ENCODE peak calls at places on chromosome 2, in ten cellular contexts. I is heart right ventricle, G is psoas muscle, K is heart left ventricle, Q is upper lobe of right lung, R is A549, E is lung, A is PC-3, Y is Panc1, N is right lobe of liver. P is an unnamed sample.

GRCh38 chr2:165163771-165164170 is 40.1 kb downstream of the SCN3A start:
- ATAC-seq in A (no peak), R (no peak), Y (no peak), E (no peak), I (no peak), K (no peak), Q (no peak), N (no peak), G (no peak), P (no peak)

GRCh38 chr2:45018033-45018432 is 8.8 kb upstream of the SIX2 start:
- ATAC-seq in R (no peak), G (no peak), A (no peak), Y (no peak), K (no peak), I (no peak), Q (no peak), E (no peak), N (no peak), P (no peak)

GRCh38 chr2:75870654-75871137 is 160.0 kb upstream of the GCFC2 start:
- ATAC-seq in G (no peak), I (no peak), A (no peak), Y (no peak), N (peak; percentile 94), Q (no peak), R (no peak), K (no peak), E (no peak), P (no peak)

GRCh38 chr2:39380525-39381150 is 56.4 kb downstream of the MAP4K3 start:
- ATAC-seq in E (no peak), A (peak; percentile 45), G (peak; percentile 76), Q (no peak), Y (no peak), N (no peak), K (peak; percentile 47), R (peak; percentile 62), I (peak; percentile 48), P (peak; percentile 19)

GRCh38 chr2:60884795-60885194 is 3.4 kb downstream of the REL start:
- ATAC-seq in E (no peak), K (no peak), Q (no peak), R (no peak), A (no peak), G (no peak), Y (no peak), N (no peak), I (no peak), P (no peak)

GRCh38 chr2:68435605-68436004 is 31.5 kb downstream of the FBXO48 start:
- ATAC-seq in G (no peak), R (no peak), K (peak; percentile 35), Y (no peak), I (peak; percentile 47), E (no peak), A (no peak), Q (no peak), N (no peak), P (peak; percentile 44)

GRCh38 chr2:37798315-37799005 is 126.6 kb upstream of the RMDN2 start:
- ATAC-seq in I (no peak), K (no peak), E (no peak), Y (no peak), R (no peak), G (no peak), A (no peak), N (peak; percentile 36), Q (peak; percentile 61), P (no peak)

GRCh38 chr2:184835081-184835728 is 236.9 kb downstream of the ZNF804A start:
- ATAC-seq in I (no peak), N (no peak), R (no peak), G (no peak), Y (no peak), Q (no peak), A (no peak), K (no peak), E (no peak), P (no peak)

GRCh38 chr2:182649316-182649715 is 66.7 kb upstream of the DNAJC10 start:
- ATAC-seq in G (no peak), Q (no peak), I (no peak), N (peak; percentile 46), Y (peak; percentile 82), A (peak; percentile 51), R (peak; percentile 66), K (peak; percentile 80), E (no peak), P (no peak)

GRCh38 chr2:173614265-173614930 is 259.7 kb downstream of the CDCA7 start:
- ATAC-seq in R (no peak), A (peak; percentile 64), G (no peak), N (no peak), K (no peak), Y (peak; percentile 53), E (no peak), I (no peak), Q (no peak), P (no peak)

GRCh38 chr2:239439383-239440315 is 38.8 kb upstream of the HDAC4 start:
- ATAC-seq in Q (no peak), I (peak; percentile 35), R (no peak), A (no peak), G (no peak), Y (no peak), E (peak; percentile 31), K (no peak), N (no peak), P (no peak)

GRCh38 chr2:239548491-239548890 is 147.7 kb upstream of the HDAC4 start:
- ATAC-seq in A (no peak), Q (no peak), K (no peak), R (no peak), I (no peak), Y (no peak), E (no peak), N (no peak), G (no peak), P (no peak)

GRCh38 chr2:43460611-43461396 is 135.0 kb downstream of the THADA start:
- ATAC-seq in N (no peak), E (no peak), Q (no peak), R (no peak), A (no peak), Y (no peak), G (peak; percentile 18), I (no peak), K (peak; percentile 50), P (no peak)

GRCh38 chr2:67840460-67841068 is 222.2 kb downstream of the C1D start:
- ATAC-seq in Y (peak; percentile 99), N (peak; percentile 79), R (peak; percentile 96), Q (peak; percentile 96), K (peak; percentile 99), E (peak; percentile 58), A (peak; percentile 99), G (peak; percentile 99), I (peak; percentile 91), P (peak; percentile 93)

GRCh38 chr2:233793465-233794127 is 15.5 kb downstream of the MROH2A start:
- ATAC-seq in I (no peak), R (no peak), Q (peak; percentile 14), G (no peak), N (no peak), Y (peak; percentile 26), E (no peak), K (no peak), A (no peak), P (no peak)

GRCh38 chr2:215535726-215536125 is 99.9 kb upstream of the FN1 start:
- ATAC-seq in G (no peak), I (no peak), R (no peak), E (no peak), A (peak; percentile 65), Y (no peak), N (no peak), K (no peak), Q (no peak), P (no peak)

GRCh38 chr2:48626047-48626446 is 8.4 kb downstream of the GTF2A1L start:
- ATAC-seq in Q (no peak), A (no peak), E (no peak), Y (no peak), I (no peak), K (no peak), G (no peak), N (no peak), R (no peak), P (no peak)

GRCh38 chr2:161250864-161251436 is 57.3 kb upstream of the PSMD14 start:
- ATAC-seq in Q (peak; percentile 90), A (peak; percentile 98), K (no peak), I (no peak), R (peak; percentile 95), G (peak; percentile 80), N (peak; percentile 95), Y (peak; percentile 96), E (peak; percentile 66), P (no peak)

DNA sequence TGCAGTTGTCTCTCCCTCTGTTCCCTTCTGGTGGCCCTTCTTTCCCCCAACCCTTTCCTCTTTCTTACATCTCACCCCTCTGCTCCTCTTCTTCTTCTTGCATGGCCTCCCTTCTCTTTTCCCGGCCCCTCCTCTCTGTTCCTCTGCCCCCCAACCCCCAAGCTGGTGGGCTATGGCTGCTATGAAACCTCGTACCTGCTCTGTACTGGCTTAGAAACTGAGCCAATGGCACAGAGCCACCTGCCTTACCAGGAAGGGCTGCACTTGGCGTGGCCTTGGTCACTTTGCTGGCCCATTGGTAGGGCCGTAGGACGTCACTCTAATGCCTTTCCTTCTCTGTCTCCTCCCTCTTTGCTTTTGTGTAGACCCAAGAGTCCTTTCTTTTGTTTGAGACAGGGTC is 78.9 kb downstream of the LRRFIP1 start:
- ATAC-seq in A (no peak), I (no peak), Y (no peak), K (no peak), G (no peak), Q (no peak), E (no peak), R (no peak), N (no peak), P (no peak)
- H3K27ac ChIP-seq in A (no peak overlapping the region), I (no peak overlapping the region), Y (no peak overlapping the region), K (peak overlapping the region; percentile 97), G (peak overlapping the region; percentile 96), Q (peak overlapping the region; percentile 26), E (no peak overlapping the region), R (no peak overlapping the region), N (no peak overlapping the region), P (peak overlapping the region; percentile 90)

GRCh38 chr2:163665051-163665450 is 70.8 kb downstream of the FIGN start:
- ATAC-seq in I (no peak), K (no peak), N (no peak), Q (no peak), G (no peak), Y (no peak), E (no peak), A (no peak), R (no peak), P (no peak)
- TF ChIP-seq CTCF in I (no peak), K (no peak), N (no peak), Q (no peak), G (no peak), Y (no peak), E (no peak), A (no peak), R (no peak), P (no peak)

GRCh38 chr2:12192762-12193161 is 446.3 kb downstream of the LPIN1 start:
- ATAC-seq in G (no peak), Y (no peak), R (no peak), K (peak; percentile 42), A (no peak), I (peak; percentile 71), E (no peak), N (peak; percentile 49), Q (peak; percentile 61), P (no peak)
- H3K9me3 ChIP-seq in G (peaks cover 4% of the 10 kb centered on the region), Y (no peaks in the 10 kb centered on the region), R (no peaks in the 10 kb centered on the region), K (peaks cover 9% of the 10 kb centered on the region), A (no peaks in the 10 kb centered on the region), I (no peaks in the 10 kb centered on the region), E (no peaks in the 10 kb centered on the region), N (no peaks in the 10 kb centered on the region), Q (no peaks in the 10 kb centered on the region), P (no peaks in the 10 kb centered on the region)

DNA sequence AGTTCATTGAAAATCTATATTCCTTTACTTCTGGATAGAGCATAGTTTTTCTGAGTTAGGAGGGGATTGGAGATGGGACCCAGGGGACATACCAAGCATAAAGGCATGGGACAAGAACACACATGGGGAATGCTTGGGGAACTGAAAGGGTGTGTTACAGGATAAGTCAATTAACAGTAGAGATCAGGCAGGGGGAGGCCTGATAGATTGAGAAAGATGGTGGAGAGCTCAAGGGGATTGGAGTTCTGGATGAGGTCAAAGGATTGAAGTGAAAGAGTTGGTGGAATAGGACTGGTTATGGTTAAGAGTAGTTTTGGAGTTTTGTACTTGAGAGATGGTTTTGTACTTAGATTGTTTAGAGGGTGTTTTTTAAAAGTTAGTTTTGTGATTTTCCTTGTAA is 16.1 kb downstream of the ACSL3 start:
- ATAC-seq in A (no peak), N (no peak), Q (no peak), I (no peak), Y (no peak), R (no peak), G (no peak), K (no peak), E (no peak), P (no peak)
- H3K27ac ChIP-seq in A (no peak overlapping the region), N (no peak overlapping the region), Q (no peak overlapping the region), I (no peak overlapping the region), Y (no peak overlapping the region), R (no peak overlapping the region), G (peak overlapping the region; percentile 26), K (no peak overlapping the region), E (no peak overlapping the region), P (no peak overlapping the region)

P was measured in gastroesophageal sphincter.